ENCODE peak calls at places on chromosomes 5 and 9, in eight cellular contexts. B, A, X, G, Y, M, H and Q are unnamed samples.

GRCh38 chr5:154251529-154251928 is 61.0 kb downstream of the GALNT10 start:
- DNase-seq in H (no peak), Y (no peak), G (no peak), M (no peak), X (no peak), A (no peak), B (no peak), Q (no peak)

GRCh38 chr5:54860321-54860720 is 125.1 kb downstream of the ESM1 start:
- DNase-seq in Y (no peak), G (no peak), H (no peak), M (no peak), B (no peak), X (no peak), A (no peak), Q (no peak)

GRCh38 chr5:25006734-25007133 is 362.0 kb upstream of the CDH10 start:
- DNase-seq in Y (no peak), G (no peak), A (no peak), M (no peak), X (no peak), B (peak), H (no peak), Q (no peak)

GRCh38 chr9:127541865-127542264 is 70.2 kb upstream of the STXBP1 start:
- DNase-seq in X (no peak), M (peak), B (no peak), G (no peak), Y (peak), A (peak), H (no peak), Q (no peak)

GRCh38 chr9:135076876-135077430 is 10.5 kb upstream of the OLFM1 start:
- DNase-seq in G (no peak), M (no peak), Y (peak), B (no peak), A (no peak), X (no peak), H (no peak), Q (peak)

GRCh38 chr5:126415789-126416188 is 7.4 kb upstream of the GRAMD2B start:
- DNase-seq in B (no peak), X (no peak), H (no peak), Y (no peak), A (no peak), M (no peak), G (no peak), Q (no peak)

GRCh38 chr5:109413463-109413862 is 3.7 kb upstream of the PJA2 start:
- DNase-seq in X (peak), M (no peak), G (no peak), H (no peak), B (no peak), A (no peak), Y (peak), Q (peak)

GRCh38 chr9:98373622-98374021 is 118.2 kb upstream of the TBC1D2 start:
- DNase-seq in G (no peak), B (no peak), X (no peak), M (no peak), A (no peak), Y (no peak), H (no peak), Q (no peak)

GRCh38 chr9:132042324-132042723 is 37.3 kb downstream of the MED27 start:
- DNase-seq in Y (no peak), B (peak), G (no peak), A (no peak), H (peak), X (no peak), M (no peak), Q (no peak)

DNA sequence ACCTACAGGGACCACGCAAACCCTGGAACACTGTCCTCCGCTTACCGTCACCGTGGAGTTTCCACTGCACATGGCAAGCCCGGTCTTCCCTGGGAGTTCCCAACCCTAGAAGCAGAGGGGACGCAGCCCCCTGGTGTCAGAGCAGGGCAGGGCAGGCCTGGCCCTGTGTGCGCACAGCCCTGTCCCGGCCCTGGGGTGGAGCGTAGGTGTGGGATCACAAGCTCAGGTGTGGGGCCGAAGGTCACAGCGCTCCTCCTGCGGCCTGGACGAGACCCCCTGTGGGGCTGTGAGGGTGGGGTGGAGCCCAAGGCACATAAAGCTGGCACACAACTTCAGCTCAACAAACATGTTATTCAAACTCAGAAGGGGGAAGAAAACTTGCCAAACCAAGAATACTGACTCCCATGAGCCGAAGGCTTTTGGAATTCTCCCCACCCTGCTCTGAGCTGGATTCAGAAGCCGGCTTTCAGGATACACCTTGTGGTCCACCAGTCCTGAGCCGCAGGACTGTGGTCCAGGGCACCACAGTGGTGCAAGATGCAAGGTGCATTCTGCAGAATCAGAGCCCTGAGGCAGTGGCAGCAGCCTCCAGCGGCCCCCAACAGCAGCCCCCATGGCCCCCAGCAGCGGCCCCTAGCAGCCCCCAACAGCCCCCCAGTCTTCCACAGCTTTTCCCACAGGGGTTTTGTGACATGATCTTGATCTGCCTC is 11.8 kb upstream of the EXOC3 start:
- DNase-seq in X (peak), M (no peak), A (no peak), H (peak), Y (peak), G (peak), B (peak), Q (peak)
- H3K4me3 ChIP-seq in X (no peak), M (no peak), A (no peak), H (no peak), Y (no peak), G (no peak), B (no peak), Q (no peak)

GRCh38 chr5:143877196-143877595 is 65.2 kb downstream of the HMHB1 start:
- DNase-seq in Y (no peak), B (no peak), M (no peak), H (no peak), A (no peak), G (no peak), X (no peak), Q (no peak)

GRCh38 chr5:143879646-143880045 is 67.7 kb downstream of the HMHB1 start:
- DNase-seq in H (no peak), M (no peak), A (no peak), G (no peak), Y (no peak), X (no peak), B (no peak), Q (no peak)

GRCh38 chr5:143882520-143882919 is 70.6 kb downstream of the HMHB1 start:
- DNase-seq in Y (no peak), B (no peak), A (no peak), G (no peak), H (no peak), M (no peak), X (no peak), Q (no peak)

GRCh38 chr5:143878430-143878829 is 66.5 kb downstream of the HMHB1 start:
- DNase-seq in M (no peak), B (no peak), Y (no peak), X (no peak), G (no peak), A (no peak), H (no peak), Q (no peak)

GRCh38 chr5:143880178-143880577 is 68.2 kb downstream of the HMHB1 start:
- DNase-seq in X (no peak), H (no peak), Y (no peak), A (no peak), G (no peak), B (no peak), M (no peak), Q (no peak)
- TF ChIP-seq EP300 in X (no peak), H (no peak), Y (no peak), A (no peak), G (no peak), B (no peak), M (no peak), Q (no peak)

DNA sequence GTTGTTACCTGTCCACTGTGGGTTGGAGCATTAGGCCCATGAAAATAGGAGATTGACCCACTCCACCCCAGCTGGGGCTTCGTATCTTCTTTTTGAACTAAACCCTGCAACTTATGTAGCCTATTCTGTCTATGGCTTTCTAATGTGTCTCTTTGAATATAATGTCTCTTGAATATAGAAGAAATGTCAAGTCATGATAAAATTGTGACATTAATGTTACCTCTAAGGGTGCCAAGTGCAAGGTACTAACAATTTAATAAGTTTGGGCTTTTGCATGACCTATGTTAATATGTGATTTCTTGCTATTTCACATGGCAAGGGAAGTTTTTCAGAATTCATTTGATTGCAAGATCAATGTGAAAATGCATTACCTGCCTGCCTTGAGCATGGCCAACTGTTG is 40.4 kb upstream of the PUM3 start:
- DNase-seq in G (no peak), Y (no peak), X (no peak), H (no peak), M (no peak), A (no peak), B (no peak), Q (no peak)
- H3K4me3 ChIP-seq in G (no peak), Y (no peak), X (no peak), H (no peak), M (no peak), A (no peak), B (no peak), Q (no peak)

GRCh38 chr9:84493284-84493947 is 152.9 kb upstream of the SLC28A3 start:
- DNase-seq in Y (peak), G (peak), M (no peak), H (no peak), B (no peak), A (no peak), X (no peak), Q (no peak)
- TF ChIP-seq EP300 in Y (no peak), G (no peak), M (no peak), H (no peak), B (no peak), A (no peak), X (no peak), Q (no peak)

GRCh38 chr5:87403899-87404298 is 8.8 kb downstream of the CCNH start:
- DNase-seq in G (no peak), Y (no peak), B (no peak), X (no peak), A (no peak), H (no peak), M (no peak), Q (no peak)

GRCh38 chr5:87401626-87402025 is 11.1 kb downstream of the CCNH start:
- DNase-seq in H (no peak), M (no peak), Y (no peak), A (no peak), X (no peak), G (no peak), B (no peak), Q (no peak)

GRCh38 chr5:87405472-87406155 is 7.1 kb downstream of the CCNH start:
- DNase-seq in X (no peak), A (no peak), Y (no peak), H (no peak), M (no peak), B (no peak), G (no peak), Q (no peak)

GRCh38 chr5:87403409-87403808 is 9.3 kb downstream of the CCNH start:
- DNase-seq in B (no peak), H (no peak), M (no peak), G (no peak), A (no peak), X (no peak), Y (no peak), Q (no peak)

DNA sequence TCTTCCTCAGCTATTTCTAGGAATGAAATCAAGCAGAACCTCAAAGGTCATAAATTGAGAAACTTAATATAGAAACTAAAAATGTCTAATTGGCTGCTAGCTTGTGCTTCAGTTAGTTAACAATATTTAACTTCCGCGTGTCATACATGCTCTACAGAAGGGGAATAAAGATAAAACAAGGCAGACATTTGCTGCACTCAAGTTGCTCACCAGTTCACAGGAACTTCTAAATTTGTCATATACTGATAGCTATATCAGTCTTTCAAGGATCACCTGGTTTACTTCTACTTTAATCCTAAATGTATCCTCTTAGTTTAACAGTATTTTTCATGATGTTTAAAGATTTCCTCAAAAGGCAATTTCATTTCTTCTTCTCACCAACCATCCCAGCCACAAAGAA is 8.4 kb downstream of the CCNH start:
- DNase-seq in Y (no peak), H (peak), G (no peak), M (no peak), X (no peak), A (no peak), B (no peak), Q (no peak)
- H3K4me3 ChIP-seq in Y (no peak), H (no peak), G (no peak), M (no peak), X (no peak), A (no peak), B (no peak), Q (no peak)

GRCh38 chr9:19294219-19294618 is 63.7 kb downstream of the DENND4C start:
- DNase-seq in G (no peak), B (no peak), Y (no peak), A (no peak), X (no peak), H (no peak), M (no peak), Q (no peak)
- TF ChIP-seq EP300 in G (no peak), B (no peak), Y (no peak), A (no peak), X (no peak), H (no peak), M (no peak), Q (no peak)

DNA sequence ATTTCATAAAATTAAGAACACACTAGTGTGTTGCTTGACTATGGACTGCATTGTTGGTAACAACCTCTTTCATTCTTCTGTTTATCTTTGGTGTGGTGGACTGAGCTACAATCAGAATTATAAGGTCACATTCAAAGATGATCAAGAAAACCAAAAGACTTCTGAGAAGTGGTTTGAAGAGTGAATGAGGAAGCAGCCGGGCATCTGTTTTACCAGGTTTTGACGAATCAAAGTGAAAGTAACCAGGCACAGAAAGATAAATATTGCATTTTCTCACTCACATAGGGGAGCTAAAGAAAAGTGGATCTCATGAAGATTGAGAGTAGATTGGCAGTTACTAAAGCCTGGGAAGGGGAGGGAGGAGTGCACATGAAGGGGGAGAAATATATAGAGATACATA is 589.1 kb downstream of the ZNF608 start:
- DNase-seq in X (no peak), Y (no peak), H (no peak), M (no peak), G (no peak), B (no peak), A (no peak), Q (no peak)
- H3K4me3 ChIP-seq in X (no peak), Y (no peak), H (no peak), M (no peak), G (no peak), B (peak), A (no peak), Q (no peak)

DNA sequence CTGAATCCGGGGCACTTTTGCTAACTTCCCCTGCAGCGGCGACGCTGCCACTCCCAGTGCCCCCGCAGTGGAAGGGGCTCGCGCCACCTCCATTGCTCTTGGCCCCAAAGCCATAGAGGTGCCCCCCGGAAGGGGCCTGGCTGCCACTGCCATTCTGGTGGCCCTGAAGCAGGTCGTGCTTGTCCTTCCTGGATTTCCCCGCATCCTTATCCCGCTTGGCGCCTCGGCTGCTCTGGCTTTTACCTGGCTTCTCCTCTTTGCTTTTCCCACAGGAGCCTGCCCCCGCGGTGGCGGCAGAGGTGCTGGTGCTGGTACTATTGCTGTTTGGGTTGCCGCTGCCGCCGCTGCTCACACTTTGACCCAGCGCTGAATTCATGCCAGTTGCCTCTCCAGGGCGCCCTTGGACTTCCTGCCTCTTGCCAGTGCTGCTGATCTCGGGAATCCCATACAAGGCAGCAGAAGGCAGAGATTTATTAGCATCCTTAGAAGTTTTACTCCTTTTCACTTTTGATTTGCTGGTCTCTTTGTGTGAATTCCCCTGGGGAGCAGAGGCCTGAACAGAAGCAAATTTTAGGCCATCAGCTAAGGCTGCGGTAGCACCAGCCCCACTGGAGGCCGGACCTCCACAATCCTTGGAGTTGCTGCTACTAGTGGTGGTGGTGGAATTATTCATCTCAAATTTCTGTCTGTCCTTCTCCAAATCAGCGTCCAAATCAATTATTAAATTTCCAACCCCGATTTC is 2.1 kb downstream of the ZNF608 start:
- DNase-seq in B (no peak), M (no peak), G (peak), Y (peak), A (peak), H (no peak), X (peak), Q (peak)
- TF ChIP-seq EP300 in B (no peak), M (peak), G (no peak), Y (no peak), A (no peak), H (no peak), X (no peak), Q (no peak)

GRCh38 chr5:112799661-112800060 is 61.4 kb upstream of the SRP19 start:
- DNase-seq in A (no peak), H (no peak), B (no peak), G (no peak), X (no peak), Y (no peak), M (no peak), Q (no peak)

GRCh38 chr5:112795944-112796678 is 58.4 kb downstream of the APC start:
- DNase-seq in A (no peak), M (no peak), H (peak), X (no peak), G (no peak), B (peak), Y (no peak), Q (no peak)

GRCh38 chr5:112793201-112793600 is 55.5 kb downstream of the APC start:
- DNase-seq in G (no peak), M (no peak), B (no peak), Y (no peak), A (no peak), H (no peak), X (no peak), Q (no peak)

GRCh38 chr5:112794410-112794809 is 56.7 kb downstream of the APC start:
- DNase-seq in B (no peak), A (no peak), X (no peak), M (no peak), Y (no peak), H (no peak), G (no peak), Q (no peak)

GRCh38 chr5:112795342-112795741 is 57.7 kb downstream of the APC start:
- DNase-seq in M (no peak), H (peak), X (no peak), B (no peak), A (no peak), G (no peak), Y (no peak), Q (no peak)
- H3K4me3 ChIP-seq in M (no peak), H (no peak), X (no peak), B (no peak), A (no peak), G (no peak), Y (no peak), Q (no peak)

GRCh38 chr5:3412146-3412545 is 183.5 kb upstream of the IRX1 start:
- DNase-seq in G (no peak), A (no peak), X (no peak), B (no peak), H (no peak), Y (no peak), M (no peak), Q (no peak)

GRCh38 chr5:3414371-3414770 is 181.3 kb upstream of the IRX1 start:
- DNase-seq in X (no peak), B (no peak), H (no peak), A (no peak), Y (no peak), G (no peak), M (no peak), Q (no peak)

GRCh38 chr5:3417376-3417943 is 178.2 kb upstream of the IRX1 start:
- DNase-seq in X (no peak), M (no peak), Y (no peak), B (no peak), A (no peak), G (peak), H (peak), Q (no peak)
- TF ChIP-seq EP300 in X (no peak), M (no peak), Y (no peak), B (no peak), A (no peak), G (no peak), H (no peak), Q (no peak)